ENCODE peak calls at places on chromosomes 3 and 15, in seven cellular contexts. One of them, this sample, is unnamed.

GRCh38 chr3:112302061-112302830 is 8.2 kb upstream of the SLC9C1 start:
- DNase-seq in ELF-1: peak; percentile 47
- DNase-seq in hepatic stellate cell: no peak
- DNase-seq in ureter: no peak
- DNase-seq in A549: no peak
- DNase-seq in stimulated activated CD8-positive, alpha-beta memory T cell treated with anti-CD3 and anti-CD28 coated beads, Interleukin-2, amount 100 ng/mL, for 1 hour: no peak
- DNase-seq in NCI-H1694 treated with DMSO at 0.1 percent for 48 hours: no peak
- DNase-seq in this sample: no peak

GRCh38 chr3:124620600-124621063 is 109.6 kb upstream of the UMPS start:
- DNase-seq in hepatic stellate cell: no peak
- DNase-seq in NCI-H1694 treated with DMSO at 0.1 percent for 48 hours: no peak
- DNase-seq in ELF-1: peak; percentile 62
- DNase-seq in A549: peak; percentile 12
- DNase-seq in ureter: no peak
- DNase-seq in stimulated activated CD8-positive, alpha-beta memory T cell treated with anti-CD3 and anti-CD28 coated beads, Interleukin-2, amount 100 ng/mL, for 1 hour: no peak
- DNase-seq in this sample: peak; percentile 83

GRCh38 chr3:148318240-148318639 is 379.5 kb upstream of the AGTR1 start:
- DNase-seq in ELF-1: no peak
- DNase-seq in stimulated activated CD8-positive, alpha-beta memory T cell treated with anti-CD3 and anti-CD28 coated beads, Interleukin-2, amount 100 ng/mL, for 1 hour: no peak
- DNase-seq in NCI-H1694 treated with DMSO at 0.1 percent for 48 hours: no peak
- DNase-seq in hepatic stellate cell: no peak
- DNase-seq in A549: no peak
- DNase-seq in ureter: no peak
- DNase-seq in this sample: no peak

GRCh38 chr3:32376098-32376497 is 15.6 kb upstream of the CMTM7 start:
- DNase-seq in hepatic stellate cell: no peak
- DNase-seq in A549: no peak
- DNase-seq in stimulated activated CD8-positive, alpha-beta memory T cell treated with anti-CD3 and anti-CD28 coated beads, Interleukin-2, amount 100 ng/mL, for 1 hour: no peak
- DNase-seq in ELF-1: no peak
- DNase-seq in ureter: no peak
- DNase-seq in NCI-H1694 treated with DMSO at 0.1 percent for 48 hours: no peak
- DNase-seq in this sample: no peak

GRCh38 chr15:91855684-91856553 is 2.4 kb downstream of the SLCO3A1 start:
- DNase-seq in NCI-H1694 treated with DMSO at 0.1 percent for 48 hours: peak; percentile 57
- DNase-seq in ureter: no peak
- DNase-seq in hepatic stellate cell: no peak
- DNase-seq in stimulated activated CD8-positive, alpha-beta memory T cell treated with anti-CD3 and anti-CD28 coated beads, Interleukin-2, amount 100 ng/mL, for 1 hour: no peak
- DNase-seq in A549: peak; percentile 73
- DNase-seq in ELF-1: peak; percentile 75
- DNase-seq in this sample: peak; percentile 88

GRCh38 chr15:68166847-68167246 is 38.3 kb downstream of the CALML4 start:
- DNase-seq in hepatic stellate cell: no peak
- DNase-seq in stimulated activated CD8-positive, alpha-beta memory T cell treated with anti-CD3 and anti-CD28 coated beads, Interleukin-2, amount 100 ng/mL, for 1 hour: no peak
- DNase-seq in ureter: no peak
- DNase-seq in A549: no peak
- DNase-seq in NCI-H1694 treated with DMSO at 0.1 percent for 48 hours: no peak
- DNase-seq in ELF-1: no peak
- DNase-seq in this sample: no peak

GRCh38 chr15:42622328-42622925 is 47.0 kb downstream of the STARD9 start:
- DNase-seq in hepatic stellate cell: no peak
- DNase-seq in ureter: no peak
- DNase-seq in stimulated activated CD8-positive, alpha-beta memory T cell treated with anti-CD3 and anti-CD28 coated beads, Interleukin-2, amount 100 ng/mL, for 1 hour: no peak
- DNase-seq in ELF-1: no peak
- DNase-seq in A549: no peak
- DNase-seq in NCI-H1694 treated with DMSO at 0.1 percent for 48 hours: no peak
- DNase-seq in this sample: peak; percentile 40

GRCh38 chr15:85589873-85590272 is 204.9 kb downstream of the KLHL25 start:
- DNase-seq in ureter: no peak
- DNase-seq in hepatic stellate cell: no peak
- DNase-seq in ELF-1: no peak
- DNase-seq in stimulated activated CD8-positive, alpha-beta memory T cell treated with anti-CD3 and anti-CD28 coated beads, Interleukin-2, amount 100 ng/mL, for 1 hour: no peak
- DNase-seq in A549: peak; percentile 65
- DNase-seq in NCI-H1694 treated with DMSO at 0.1 percent for 48 hours: no peak
- DNase-seq in this sample: no peak

GRCh38 chr3:148763921-148764320 is 63.7 kb upstream of the CPB1 start:
- DNase-seq in NCI-H1694 treated with DMSO at 0.1 percent for 48 hours: no peak
- DNase-seq in ureter: no peak
- DNase-seq in ELF-1: no peak
- DNase-seq in hepatic stellate cell: no peak
- DNase-seq in A549: no peak
- DNase-seq in stimulated activated CD8-positive, alpha-beta memory T cell treated with anti-CD3 and anti-CD28 coated beads, Interleukin-2, amount 100 ng/mL, for 1 hour: no peak
- DNase-seq in this sample: no peak

GRCh38 chr15:74420193-74420905 is 13.4 kb downstream of the SEMA7A start:
- DNase-seq in ELF-1: no peak
- DNase-seq in ureter: no peak
- DNase-seq in stimulated activated CD8-positive, alpha-beta memory T cell treated with anti-CD3 and anti-CD28 coated beads, Interleukin-2, amount 100 ng/mL, for 1 hour: no peak
- DNase-seq in A549: no peak
- DNase-seq in hepatic stellate cell: peak; percentile 68
- DNase-seq in NCI-H1694 treated with DMSO at 0.1 percent for 48 hours: no peak
- DNase-seq in this sample: no peak

GRCh38 chr3:171788546-171789351 is 21.5 kb downstream of the PLD1 start:
- DNase-seq in ELF-1: no peak
- DNase-seq in hepatic stellate cell: no peak
- DNase-seq in A549: no peak
- DNase-seq in stimulated activated CD8-positive, alpha-beta memory T cell treated with anti-CD3 and anti-CD28 coated beads, Interleukin-2, amount 100 ng/mL, for 1 hour: no peak
- DNase-seq in NCI-H1694 treated with DMSO at 0.1 percent for 48 hours: no peak
- DNase-seq in ureter: no peak
- DNase-seq in this sample: no peak

GRCh38 chr3:159664011-159664410 is 324.6 kb upstream of the IL12A start:
- DNase-seq in hepatic stellate cell: no peak
- DNase-seq in stimulated activated CD8-positive, alpha-beta memory T cell treated with anti-CD3 and anti-CD28 coated beads, Interleukin-2, amount 100 ng/mL, for 1 hour: no peak
- DNase-seq in A549: no peak
- DNase-seq in ureter: no peak
- DNase-seq in NCI-H1694 treated with DMSO at 0.1 percent for 48 hours: no peak
- DNase-seq in ELF-1: no peak
- DNase-seq in this sample: no peak

GRCh38 chr3:187769771-187770170 is 24.5 kb upstream of the BCL6 start:
- DNase-seq in hepatic stellate cell: no peak
- DNase-seq in A549: no peak
- DNase-seq in stimulated activated CD8-positive, alpha-beta memory T cell treated with anti-CD3 and anti-CD28 coated beads, Interleukin-2, amount 100 ng/mL, for 1 hour: no peak
- DNase-seq in ureter: no peak
- DNase-seq in NCI-H1694 treated with DMSO at 0.1 percent for 48 hours: peak; percentile 82
- DNase-seq in ELF-1: no peak
- DNase-seq in this sample: no peak

GRCh38 chr15:97521894-97522293 is 438.6 kb upstream of the ARRDC4 start:
- DNase-seq in A549: no peak
- DNase-seq in ELF-1: peak; percentile 4
- DNase-seq in NCI-H1694 treated with DMSO at 0.1 percent for 48 hours: no peak
- DNase-seq in stimulated activated CD8-positive, alpha-beta memory T cell treated with anti-CD3 and anti-CD28 coated beads, Interleukin-2, amount 100 ng/mL, for 1 hour: no peak
- DNase-seq in ureter: no peak
- DNase-seq in hepatic stellate cell: no peak
- DNase-seq in this sample: no peak

GRCh38 chr3:194986208-194987043 is 284.5 kb downstream of the XXYLT1 start:
- DNase-seq in A549: no peak
- DNase-seq in stimulated activated CD8-positive, alpha-beta memory T cell treated with anti-CD3 and anti-CD28 coated beads, Interleukin-2, amount 100 ng/mL, for 1 hour: no peak
- DNase-seq in ureter: no peak
- DNase-seq in hepatic stellate cell: no peak
- DNase-seq in NCI-H1694 treated with DMSO at 0.1 percent for 48 hours: no peak
- DNase-seq in ELF-1: no peak
- DNase-seq in this sample: no peak

GRCh38 chr3:111134302-111134701 is 62.7 kb downstream of the NECTIN3 start:
- DNase-seq in hepatic stellate cell: no peak
- DNase-seq in ELF-1: no peak
- DNase-seq in A549: no peak
- DNase-seq in ureter: no peak
- DNase-seq in NCI-H1694 treated with DMSO at 0.1 percent for 48 hours: no peak
- DNase-seq in stimulated activated CD8-positive, alpha-beta memory T cell treated with anti-CD3 and anti-CD28 coated beads, Interleukin-2, amount 100 ng/mL, for 1 hour: no peak
- DNase-seq in this sample: no peak

GRCh38 chr15:85744636-85745422 is 49.9 kb downstream of the KLHL25 start:
- DNase-seq in stimulated activated CD8-positive, alpha-beta memory T cell treated with anti-CD3 and anti-CD28 coated beads, Interleukin-2, amount 100 ng/mL, for 1 hour: no peak
- DNase-seq in ELF-1: no peak
- DNase-seq in hepatic stellate cell: no peak
- DNase-seq in A549: no peak
- DNase-seq in NCI-H1694 treated with DMSO at 0.1 percent for 48 hours: no peak
- DNase-seq in ureter: peak; percentile 37
- DNase-seq in this sample: no peak

This sample was measured in colonic mucosa.